ENCODE peak calls at places on chromosomes 12 and 14, in four cellular contexts. N is HepG2, R is NT2/D1, K is HEK293T. P is an unnamed sample.

GRCh38 chr12:47577213-47577612 is 128.6 kb downstream of the RPAP3 start:
- DNase-seq in N (no peak), R (no peak), K (no peak), P (no peak)

GRCh38 chr14:45199246-45199645 is 53.8 kb downstream of the MIS18BP1 start:
- DNase-seq in N (no peak), R (no peak), K (no peak), P (no peak)

GRCh38 chr14:36271939-36272907 is 48.2 kb downstream of the MBIP start:
- DNase-seq in N (no peak), R (no peak), K (peak; percentile 55), P (no peak)

GRCh38 chr12:91563011-91563410 is 380.4 kb upstream of the DCN start:
- DNase-seq in N (no peak), R (no peak), K (no peak), P (no peak)

GRCh38 chr12:108400060-108400459 is 60.9 kb upstream of the CMKLR1 start:
- DNase-seq in N (no peak), R (no peak), K (no peak), P (no peak)

GRCh38 chr12:19398376-19399363 is 40.6 kb upstream of the AEBP2 start:
- DNase-seq in N (no peak), R (no peak), K (no peak), P (no peak)

GRCh38 chr14:86990396-86990795 is 1002.6 kb downstream of the GALC start:
- DNase-seq in N (no peak), R (no peak), K (no peak), P (no peak)

GRCh38 chr12:122980192-122981035 is at the start of gene ARL6IP4:
- DNase-seq in N (no peak), R (peak; percentile 47), K (peak; percentile 73), P (no peak)

GRCh38 chr12:131862994-131863710 is 31.3 kb upstream of the ULK1 start:
- DNase-seq in N (no peak), R (no peak), K (no peak), P (no peak)

GRCh38 chr14:89013098-89013504 is 188.7 kb downstream of the TTC8 start:
- DNase-seq in N (peak; percentile 90), R (no peak), K (peak; percentile 56), P (no peak)

GRCh38 chr12:111309584-111309983 is 59.3 kb downstream of the PHETA1 start:
- DNase-seq in N (no peak), R (no peak), K (no peak), P (no peak)

GRCh38 chr12:5565933-5566632 is 134.2 kb downstream of the NTF3 start:
- DNase-seq in N (no peak), R (no peak), K (no peak), P (no peak)

GRCh38 chr14:45222485-45223262 is 30.3 kb downstream of the MIS18BP1 start:
- DNase-seq in N (no peak), R (no peak), K (no peak), P (no peak)

GRCh38 chr12:65277994-65278575 is 398 bp upstream of the MSRB3 start:
- DNase-seq in N (no peak), R (no peak), K (no peak), P (no peak)

GRCh38 chr14:91303091-91303923 is 58.8 kb upstream of the GPR68 start:
- DNase-seq in N (peak; percentile 28), R (peak; percentile 76), K (peak; percentile 85), P (no peak)
- TF ChIP-seq SUZ12 in N (no peak), R (no peak), K (no peak), P (no peak)

GRCh38 chr14:50379563-50379962 is 17.1 kb downstream of the CDKL1 start:
- DNase-seq in N (no peak), R (no peak), K (no peak), P (no peak)
- TF ChIP-seq SUZ12 in N (no peak), R (no peak), K (no peak), P (no peak)

GRCh38 chr12:76303365-76303764 is 44.9 kb downstream of the BBS10 start:
- DNase-seq in N (no peak), R (no peak), K (no peak), P (no peak)

GRCh38 chr12:76300297-76300665 is 47.9 kb downstream of the BBS10 start:
- DNase-seq in N (no peak), R (no peak), K (no peak), P (no peak)

GRCh38 chr12:76303989-76304460 is 44.2 kb downstream of the BBS10 start:
- DNase-seq in N (no peak), R (no peak), K (no peak), P (no peak)

GRCh38 chr12:76299536-76300296 is 48.5 kb downstream of the BBS10 start:
- DNase-seq in N (peak; percentile 17), R (no peak), K (peak; percentile 14), P (no peak)
- TF ChIP-seq SUZ12 in N (no peak), R (no peak), K (no peak), P (no peak)

GRCh38 chr14:42163136-42163535 is 556.5 kb downstream of the LRFN5 start:
- DNase-seq in N (no peak), R (no peak), K (no peak), P (no peak)
- TF ChIP-seq SUZ12 in N (no peak), R (no peak), K (no peak), P (no peak)